ENCODE peak calls at places on chromosomes 12 and 14, in four cellular contexts. One of them, this sample, is unnamed.

GRCh38 chr14:69953266-69953905 is 74.2 kb downstream of the SMOC1 start:
- DNase-seq in fibroblast of lung: no peak
- DNase-seq in stimulated activated CD8-positive, alpha-beta memory T cell treated with anti-CD3 and anti-CD28 coated beads, Interleukin-2, amount 100 ng/mL, for 1 hour: no peak
- DNase-seq in activated T-cell treated with anti-CD3 and anti-CD28 coated beads for 24 hours: no peak
- DNase-seq in this sample: no peak

GRCh38 chr12:31759621-31760459 is 31.0 kb upstream of the AMN1 start:
- DNase-seq in fibroblast of lung: no peak
- DNase-seq in stimulated activated CD8-positive, alpha-beta memory T cell treated with anti-CD3 and anti-CD28 coated beads, Interleukin-2, amount 100 ng/mL, for 1 hour: no peak
- DNase-seq in activated T-cell treated with anti-CD3 and anti-CD28 coated beads for 24 hours: no peak
- DNase-seq in this sample: no peak

GRCh38 chr12:104662908-104663307 is 206.2 kb downstream of the CHST11 start:
- DNase-seq in fibroblast of lung: no peak
- DNase-seq in stimulated activated CD8-positive, alpha-beta memory T cell treated with anti-CD3 and anti-CD28 coated beads, Interleukin-2, amount 100 ng/mL, for 1 hour: no peak
- DNase-seq in activated T-cell treated with anti-CD3 and anti-CD28 coated beads for 24 hours: no peak
- DNase-seq in this sample: no peak

GRCh38 chr14:102748806-102749205 is 28.4 kb upstream of the TRAF3 start:
- DNase-seq in fibroblast of lung: no peak
- DNase-seq in stimulated activated CD8-positive, alpha-beta memory T cell treated with anti-CD3 and anti-CD28 coated beads, Interleukin-2, amount 100 ng/mL, for 1 hour: no peak
- DNase-seq in activated T-cell treated with anti-CD3 and anti-CD28 coated beads for 24 hours: no peak
- DNase-seq in this sample: no peak

GRCh38 chr14:103535081-103535890 is 6.3 kb downstream of the TRMT61A start:
- DNase-seq in fibroblast of lung: no peak
- DNase-seq in stimulated activated CD8-positive, alpha-beta memory T cell treated with anti-CD3 and anti-CD28 coated beads, Interleukin-2, amount 100 ng/mL, for 1 hour: no peak
- DNase-seq in activated T-cell treated with anti-CD3 and anti-CD28 coated beads for 24 hours: no peak
- DNase-seq in this sample: no peak

GRCh38 chr12:10855807-10856206 is 6.5 kb upstream of the PRR4 start:
- DNase-seq in fibroblast of lung: no peak
- DNase-seq in stimulated activated CD8-positive, alpha-beta memory T cell treated with anti-CD3 and anti-CD28 coated beads, Interleukin-2, amount 100 ng/mL, for 1 hour: no peak
- DNase-seq in activated T-cell treated with anti-CD3 and anti-CD28 coated beads for 24 hours: no peak
- DNase-seq in this sample: no peak

GRCh38 chr14:103869406-103870143 is 22.2 kb upstream of the PPP1R13B start:
- DNase-seq in fibroblast of lung: no peak
- DNase-seq in stimulated activated CD8-positive, alpha-beta memory T cell treated with anti-CD3 and anti-CD28 coated beads, Interleukin-2, amount 100 ng/mL, for 1 hour: no peak
- DNase-seq in activated T-cell treated with anti-CD3 and anti-CD28 coated beads for 24 hours: no peak
- DNase-seq in this sample: no peak

GRCh38 chr12:6631549-6631961 is 4.2 kb downstream of the LPAR5 start:
- DNase-seq in fibroblast of lung: no peak
- DNase-seq in stimulated activated CD8-positive, alpha-beta memory T cell treated with anti-CD3 and anti-CD28 coated beads, Interleukin-2, amount 100 ng/mL, for 1 hour: no peak
- DNase-seq in activated T-cell treated with anti-CD3 and anti-CD28 coated beads for 24 hours: no peak
- DNase-seq in this sample: no peak

GRCh38 chr12:17818931-17819330 is 271.1 kb downstream of the RERGL start:
- DNase-seq in fibroblast of lung: no peak
- DNase-seq in stimulated activated CD8-positive, alpha-beta memory T cell treated with anti-CD3 and anti-CD28 coated beads, Interleukin-2, amount 100 ng/mL, for 1 hour: no peak
- DNase-seq in activated T-cell treated with anti-CD3 and anti-CD28 coated beads for 24 hours: no peak
- DNase-seq in this sample: no peak

GRCh38 chr14:64541971-64542838 is 1.7 kb downstream of the HSPA2 start:
- DNase-seq in fibroblast of lung: no peak
- DNase-seq in stimulated activated CD8-positive, alpha-beta memory T cell treated with anti-CD3 and anti-CD28 coated beads, Interleukin-2, amount 100 ng/mL, for 1 hour: no peak
- DNase-seq in activated T-cell treated with anti-CD3 and anti-CD28 coated beads for 24 hours: no peak
- DNase-seq in this sample: no peak

GRCh38 chr12:57171668-57172067 is 24.2 kb upstream of the LRP1-AS start:
- DNase-seq in fibroblast of lung: peak
- DNase-seq in stimulated activated CD8-positive, alpha-beta memory T cell treated with anti-CD3 and anti-CD28 coated beads, Interleukin-2, amount 100 ng/mL, for 1 hour: no peak
- DNase-seq in activated T-cell treated with anti-CD3 and anti-CD28 coated beads for 24 hours: no peak
- DNase-seq in this sample: no peak

GRCh38 chr12:75526655-75527511 is 15.5 kb upstream of the KRR1 start:
- DNase-seq in fibroblast of lung: peak
- DNase-seq in stimulated activated CD8-positive, alpha-beta memory T cell treated with anti-CD3 and anti-CD28 coated beads, Interleukin-2, amount 100 ng/mL, for 1 hour: no peak
- DNase-seq in activated T-cell treated with anti-CD3 and anti-CD28 coated beads for 24 hours: no peak
- DNase-seq in this sample: no peak

GRCh38 chr12:105020241-105020962 is 34.3 kb downstream of the NOPCHAP1 start:
- DNase-seq in fibroblast of lung: no peak
- DNase-seq in stimulated activated CD8-positive, alpha-beta memory T cell treated with anti-CD3 and anti-CD28 coated beads, Interleukin-2, amount 100 ng/mL, for 1 hour: no peak
- DNase-seq in activated T-cell treated with anti-CD3 and anti-CD28 coated beads for 24 hours: no peak
- DNase-seq in this sample: no peak

GRCh38 chr12:6772331-6772695 is at the start of gene LAG3:
- DNase-seq in fibroblast of lung: no peak
- DNase-seq in stimulated activated CD8-positive, alpha-beta memory T cell treated with anti-CD3 and anti-CD28 coated beads, Interleukin-2, amount 100 ng/mL, for 1 hour: peak
- DNase-seq in activated T-cell treated with anti-CD3 and anti-CD28 coated beads for 24 hours: peak
- DNase-seq in this sample: no peak

GRCh38 chr12:45878630-45879255 is 111.6 kb downstream of the SCAF11 start:
- DNase-seq in fibroblast of lung: peak
- DNase-seq in stimulated activated CD8-positive, alpha-beta memory T cell treated with anti-CD3 and anti-CD28 coated beads, Interleukin-2, amount 100 ng/mL, for 1 hour: no peak
- DNase-seq in activated T-cell treated with anti-CD3 and anti-CD28 coated beads for 24 hours: no peak
- DNase-seq in this sample: no peak

GRCh38 chr12:87828384-87828973 is 200.7 kb downstream of the C12orf50 start:
- DNase-seq in fibroblast of lung: no peak
- DNase-seq in stimulated activated CD8-positive, alpha-beta memory T cell treated with anti-CD3 and anti-CD28 coated beads, Interleukin-2, amount 100 ng/mL, for 1 hour: no peak
- DNase-seq in activated T-cell treated with anti-CD3 and anti-CD28 coated beads for 24 hours: no peak
- DNase-seq in this sample: no peak

GRCh38 chr12:97177482-97177881 is 270.4 kb downstream of the NEDD1 start:
- DNase-seq in fibroblast of lung: peak
- DNase-seq in stimulated activated CD8-positive, alpha-beta memory T cell treated with anti-CD3 and anti-CD28 coated beads, Interleukin-2, amount 100 ng/mL, for 1 hour: no peak
- DNase-seq in activated T-cell treated with anti-CD3 and anti-CD28 coated beads for 24 hours: no peak
- DNase-seq in this sample: no peak

GRCh38 chr14:25788252-25788651 is 738.3 kb upstream of the STXBP6 start:
- DNase-seq in fibroblast of lung: no peak
- DNase-seq in stimulated activated CD8-positive, alpha-beta memory T cell treated with anti-CD3 and anti-CD28 coated beads, Interleukin-2, amount 100 ng/mL, for 1 hour: no peak
- DNase-seq in activated T-cell treated with anti-CD3 and anti-CD28 coated beads for 24 hours: no peak
- DNase-seq in this sample: no peak

GRCh38 chr12:131862994-131863710 is 31.3 kb upstream of the ULK1 start:
- DNase-seq in fibroblast of lung: peak
- DNase-seq in stimulated activated CD8-positive, alpha-beta memory T cell treated with anti-CD3 and anti-CD28 coated beads, Interleukin-2, amount 100 ng/mL, for 1 hour: no peak
- DNase-seq in activated T-cell treated with anti-CD3 and anti-CD28 coated beads for 24 hours: no peak
- DNase-seq in this sample: no peak

This sample was measured in GOT3.